ENCODE peak calls at places on chromosome 14, in five cellular contexts. One of them, this sample, is unnamed.

GRCh38 chr14:99124482-99125104 is 147.4 kb downstream of the BCL11B start:
- DNase-seq in uterus: no peak
- DNase-seq in A549: no peak
- DNase-seq in ovary: no peak
- DNase-seq in esophagus squamous epithelium: no peak
- DNase-seq in this sample: no peak

GRCh38 chr14:21915814-21916213 is 242.2 kb upstream of the OR4E1 start:
- DNase-seq in uterus: no peak
- DNase-seq in A549: no peak
- DNase-seq in ovary: no peak
- DNase-seq in esophagus squamous epithelium: no peak
- DNase-seq in this sample: no peak

GRCh38 chr14:76337619-76338545 is 38.1 kb upstream of the ESRRB start:
- DNase-seq in uterus: no peak
- DNase-seq in A549: no peak
- DNase-seq in ovary: no peak
- DNase-seq in esophagus squamous epithelium: no peak
- DNase-seq in this sample: no peak

GRCh38 chr14:26841361-26841760 is 243.5 kb upstream of the NOVA1 start:
- DNase-seq in uterus: no peak
- DNase-seq in A549: no peak
- DNase-seq in ovary: no peak
- DNase-seq in esophagus squamous epithelium: no peak
- DNase-seq in this sample: no peak

GRCh38 chr14:64693766-64694165 is 10.5 kb upstream of the PLEKHG3 start:
- DNase-seq in uterus: peak
- DNase-seq in A549: no peak
- DNase-seq in ovary: no peak
- DNase-seq in esophagus squamous epithelium: no peak
- DNase-seq in this sample: no peak

GRCh38 chr14:20614038-20614840 is 23.1 kb upstream of the RNASE12 start:
- DNase-seq in uterus: peak
- DNase-seq in A549: peak
- DNase-seq in ovary: peak
- DNase-seq in esophagus squamous epithelium: no peak
- DNase-seq in this sample: no peak

GRCh38 chr14:103056322-103057027 is 874 bp downstream of the CDC42BPB start:
- DNase-seq in uterus: peak
- DNase-seq in A549: peak
- DNase-seq in ovary: peak
- DNase-seq in esophagus squamous epithelium: no peak
- DNase-seq in this sample: no peak

GRCh38 chr14:103072595-103073366 is 11.2 kb upstream of the LBHD2 start:
- DNase-seq in uterus: no peak
- DNase-seq in A549: peak
- DNase-seq in ovary: no peak
- DNase-seq in esophagus squamous epithelium: no peak
- DNase-seq in this sample: peak

GRCh38 chr14:46490150-46490769 is 161.3 kb downstream of the RPL10L start:
- DNase-seq in uterus: no peak
- DNase-seq in A549: no peak
- DNase-seq in ovary: no peak
- DNase-seq in esophagus squamous epithelium: no peak
- DNase-seq in this sample: peak

GRCh38 chr14:35818346-35819115 is 7.6 kb upstream of the BRMS1L start:
- DNase-seq in uterus: no peak
- DNase-seq in A549: peak
- DNase-seq in ovary: no peak
- DNase-seq in esophagus squamous epithelium: no peak
- DNase-seq in this sample: peak

GRCh38 chr14:37970696-37971095 is 237.0 kb upstream of the SSTR1 start:
- DNase-seq in uterus: no peak
- DNase-seq in A549: no peak
- DNase-seq in ovary: no peak
- DNase-seq in esophagus squamous epithelium: no peak
- DNase-seq in this sample: no peak

GRCh38 chr14:92352158-92352985 is 29.4 kb downstream of the SLC24A4 start:
- DNase-seq in uterus: no peak
- DNase-seq in A549: peak
- DNase-seq in ovary: no peak
- DNase-seq in esophagus squamous epithelium: no peak
- DNase-seq in this sample: peak

GRCh38 chr14:99075771-99076370 is 196.1 kb downstream of the BCL11B start:
- DNase-seq in uterus: no peak
- DNase-seq in A549: no peak
- DNase-seq in ovary: no peak
- DNase-seq in esophagus squamous epithelium: no peak
- DNase-seq in this sample: no peak

GRCh38 chr14:103561381-103562134 is 899 bp downstream of the BAG5 start:
- DNase-seq in uterus: peak
- DNase-seq in A549: no peak
- DNase-seq in ovary: no peak
- DNase-seq in esophagus squamous epithelium: no peak
- DNase-seq in this sample: peak

GRCh38 chr14:86838363-86838762 is 1154.6 kb downstream of the GALC start:
- DNase-seq in uterus: no peak
- DNase-seq in A549: no peak
- DNase-seq in ovary: no peak
- DNase-seq in esophagus squamous epithelium: no peak
- DNase-seq in this sample: peak

GRCh38 chr14:102407258-102407657 is 44.5 kb downstream of the TECPR2 start:
- DNase-seq in uterus: no peak
- DNase-seq in A549: no peak
- DNase-seq in ovary: no peak
- DNase-seq in esophagus squamous epithelium: no peak
- DNase-seq in this sample: no peak

GRCh38 chr14:93008381-93008780 is 85.4 kb downstream of the CHGA start:
- DNase-seq in uterus: peak
- DNase-seq in A549: no peak
- DNase-seq in ovary: peak
- DNase-seq in esophagus squamous epithelium: no peak
- DNase-seq in this sample: no peak

GRCh38 chr14:35352274-35353233 is 52.0 kb downstream of the NFKBIA start:
- DNase-seq in uterus: no peak
- DNase-seq in A549: no peak
- DNase-seq in ovary: no peak
- DNase-seq in esophagus squamous epithelium: no peak
- DNase-seq in this sample: no peak

GRCh38 chr14:52840916-52841315 is 49.5 kb upstream of the GNPNAT1 start:
- DNase-seq in uterus: no peak
- DNase-seq in A549: peak
- DNase-seq in ovary: no peak
- DNase-seq in esophagus squamous epithelium: no peak
- DNase-seq in this sample: no peak

GRCh38 chr14:65303185-65303901 is 109.2 kb upstream of the FUT8 start:
- DNase-seq in uterus: no peak
- DNase-seq in A549: no peak
- DNase-seq in ovary: no peak
- DNase-seq in esophagus squamous epithelium: no peak
- DNase-seq in this sample: no peak

GRCh38 chr14:91417134-91417982 is at the start of gene CCDC88C:
- DNase-seq in uterus: peak
- DNase-seq in A549: peak
- DNase-seq in ovary: no peak
- DNase-seq in esophagus squamous epithelium: peak
- DNase-seq in this sample: peak

GRCh38 chr14:65252471-65253255 is 150.3 kb upstream of the MAX start:
- DNase-seq in uterus: no peak
- DNase-seq in A549: no peak
- DNase-seq in ovary: no peak
- DNase-seq in esophagus squamous epithelium: no peak
- DNase-seq in this sample: no peak

GRCh38 chr14:96573473-96574100 is 71.4 kb downstream of the PAPOLA start:
- DNase-seq in uterus: no peak
- DNase-seq in A549: no peak
- DNase-seq in ovary: no peak
- DNase-seq in esophagus squamous epithelium: no peak
- DNase-seq in this sample: no peak

GRCh38 chr14:37862263-37862662 is 266.8 kb downstream of the TTC6 start:
- DNase-seq in uterus: no peak
- DNase-seq in A549: no peak
- DNase-seq in ovary: no peak
- DNase-seq in esophagus squamous epithelium: no peak
- DNase-seq in this sample: no peak

DNA sequence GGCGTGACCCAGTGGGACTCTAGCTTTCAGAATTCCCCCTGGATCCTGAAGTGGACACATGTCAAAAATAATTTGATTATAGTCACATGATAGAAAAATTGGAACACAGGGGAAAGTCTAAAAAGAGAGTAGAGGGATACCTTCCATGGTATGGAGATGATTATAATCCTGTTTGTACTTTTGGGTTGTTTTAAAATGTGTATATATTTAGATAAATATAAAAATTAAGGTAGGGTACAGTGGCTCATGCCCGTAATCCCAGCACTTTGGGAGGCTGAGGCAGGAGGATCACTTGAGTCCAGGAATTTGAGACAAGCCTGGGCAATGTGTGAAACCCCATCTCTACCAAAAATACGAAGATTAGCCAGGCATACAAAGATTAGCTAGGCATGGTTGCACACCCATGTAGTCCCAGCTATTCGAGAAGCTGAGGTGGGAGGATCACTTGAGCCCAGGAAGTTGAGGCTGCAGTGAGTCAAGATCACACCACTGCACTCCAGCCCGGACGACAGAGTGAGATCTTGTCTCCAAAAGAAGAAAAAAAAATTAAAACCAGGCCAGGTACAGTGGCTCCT is 11.1 kb downstream of the PAPLN start:
- DNase-seq in uterus: no peak
- DNase-seq in A549: no peak
- DNase-seq in ovary: no peak
- DNase-seq in esophagus squamous epithelium: no peak
- DNase-seq in this sample: no peak
- TF ChIP-seq POLR2A in uterus: no peak
- TF ChIP-seq POLR2A in A549: no peak
- TF ChIP-seq POLR2A in ovary: no peak
- TF ChIP-seq POLR2A in esophagus squamous epithelium: no peak
- TF ChIP-seq POLR2A in this sample: no peak

DNA sequence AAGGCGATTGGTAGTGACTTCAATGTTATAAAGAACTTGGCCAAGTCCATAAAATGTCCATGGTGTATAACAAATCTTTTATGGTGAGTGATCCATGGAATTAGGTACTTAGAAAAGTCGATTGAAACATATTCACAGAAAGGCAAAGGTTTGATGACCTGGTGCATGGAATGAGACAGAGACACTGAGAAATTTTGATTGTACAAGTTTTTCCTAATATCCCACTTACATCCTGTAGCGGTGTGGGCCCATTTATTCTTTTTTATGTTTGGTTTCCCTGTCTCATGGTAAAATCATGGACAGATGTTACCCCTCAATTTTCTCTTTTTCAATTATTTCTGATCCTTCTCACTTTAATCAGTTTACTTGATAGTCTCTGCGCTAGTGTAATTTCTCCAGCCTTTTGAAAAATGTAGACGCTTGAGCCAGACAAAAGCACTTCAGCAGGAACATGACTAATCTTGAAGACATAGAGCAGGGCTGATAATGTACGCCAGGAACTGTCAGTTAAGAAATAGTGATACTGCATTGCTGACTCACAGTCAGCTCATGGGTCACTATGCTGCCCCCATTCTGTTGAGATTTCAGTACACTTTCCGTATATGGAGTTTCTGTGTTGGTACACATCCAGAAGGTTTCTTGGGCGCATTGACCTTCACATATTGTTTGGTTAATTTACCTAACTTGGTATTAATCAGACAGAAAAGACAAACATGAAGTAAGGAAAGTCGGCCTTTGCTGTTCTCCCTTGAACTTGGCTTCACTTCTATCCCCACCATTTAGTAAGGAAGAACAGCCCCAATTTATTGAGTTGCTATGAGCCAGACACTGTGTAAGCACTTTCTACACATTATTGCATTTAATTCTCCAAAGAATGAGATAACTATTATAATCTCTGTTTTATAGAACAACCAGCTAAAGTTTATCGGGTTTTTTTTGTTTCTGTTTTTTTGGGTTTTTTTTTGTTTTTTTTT is 841.7 kb downstream of the DIO2 start:
- DNase-seq in uterus: peak
- DNase-seq in A549: peak
- DNase-seq in ovary: no peak
- DNase-seq in esophagus squamous epithelium: no peak
- DNase-seq in this sample: no peak
- TF ChIP-seq POLR2A in uterus: no peak
- TF ChIP-seq POLR2A in A549: no peak
- TF ChIP-seq POLR2A in ovary: no peak
- TF ChIP-seq POLR2A in esophagus squamous epithelium: no peak
- TF ChIP-seq POLR2A in this sample: no peak

GRCh38 chr14:88792572-88793258 is at the start of gene EML5:
- DNase-seq in uterus: peak
- DNase-seq in A549: peak
- DNase-seq in ovary: peak
- DNase-seq in esophagus squamous epithelium: peak
- DNase-seq in this sample: peak
- TF ChIP-seq POLR2A in uterus: peak
- TF ChIP-seq POLR2A in A549: peak
- TF ChIP-seq POLR2A in ovary: peak
- TF ChIP-seq POLR2A in esophagus squamous epithelium: peak
- TF ChIP-seq POLR2A in this sample: no peak

GRCh38 chr14:75285331-75285730 is 6.7 kb downstream of the FOS start:
- DNase-seq in uterus: no peak
- DNase-seq in A549: no peak
- DNase-seq in ovary: no peak
- DNase-seq in esophagus squamous epithelium: no peak
- DNase-seq in this sample: no peak

GRCh38 chr14:75286313-75286712 is 7.7 kb downstream of the FOS start:
- DNase-seq in uterus: no peak
- DNase-seq in A549: no peak
- DNase-seq in ovary: no peak
- DNase-seq in esophagus squamous epithelium: no peak
- DNase-seq in this sample: no peak

GRCh38 chr14:75282166-75282547 is 3.5 kb downstream of the FOS start:
- DNase-seq in uterus: no peak
- DNase-seq in A549: no peak
- DNase-seq in ovary: no peak
- DNase-seq in esophagus squamous epithelium: no peak
- DNase-seq in this sample: peak

GRCh38 chr14:75283162-75283883 is 4.7 kb downstream of the FOS start:
- DNase-seq in uterus: no peak
- DNase-seq in A549: no peak
- DNase-seq in ovary: no peak
- DNase-seq in esophagus squamous epithelium: no peak
- DNase-seq in this sample: peak

DNA sequence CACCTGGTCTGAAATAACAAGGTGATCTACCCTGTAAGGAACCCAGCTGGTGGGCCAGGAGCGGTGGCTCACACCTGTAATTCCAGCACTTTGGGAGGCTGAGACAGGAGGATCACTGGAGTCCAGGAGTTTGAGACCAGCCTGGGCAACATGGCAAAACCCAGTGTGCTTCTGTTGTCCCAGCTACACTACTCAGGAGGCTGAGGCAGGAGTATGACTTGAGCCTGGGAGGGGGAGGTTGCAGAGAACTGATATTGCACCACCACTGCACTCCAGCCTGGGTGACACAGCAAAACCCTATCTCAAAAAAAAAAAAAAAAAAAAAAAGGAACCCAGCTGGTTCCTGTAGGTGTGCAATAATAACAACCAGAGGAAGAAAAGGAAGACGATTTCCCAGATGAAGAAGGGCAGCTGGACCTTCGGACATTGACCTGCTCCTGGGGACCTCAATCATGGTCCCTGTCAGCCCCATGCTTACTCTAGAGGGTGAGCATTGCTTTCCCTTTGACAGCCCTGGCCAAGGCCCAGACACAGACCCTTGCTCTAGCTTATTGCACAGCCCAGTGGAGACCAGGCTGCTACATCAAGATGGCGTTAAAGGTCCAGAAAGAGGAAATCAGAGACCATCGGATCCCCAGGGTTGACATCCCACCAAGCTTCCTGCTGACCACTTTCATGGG is 5.4 kb downstream of the FOS start:
- DNase-seq in uterus: no peak
- DNase-seq in A549: no peak
- DNase-seq in ovary: no peak
- DNase-seq in esophagus squamous epithelium: no peak
- DNase-seq in this sample: peak
- TF ChIP-seq POLR2A in uterus: no peak
- TF ChIP-seq POLR2A in A549: no peak
- TF ChIP-seq POLR2A in ovary: no peak
- TF ChIP-seq POLR2A in esophagus squamous epithelium: no peak
- TF ChIP-seq POLR2A in this sample: no peak

This sample was measured in erythroblast.